ENCODE peak calls at places on chromosome 10, in six cellular contexts. W is tibial nerve, T is iPS DF 6.9, J is choroid plexus epithelial cell, O is GM23248, F is heart right ventricle. C is an unnamed sample.

GRCh38 chr10:102744374-102745051 is 765 bp downstream of the WBP1L start:
- DNase-seq in T (no peak), W (no peak), F (no peak), J (peak; percentile 30), O (peak; percentile 68), C (peak; percentile 79)

GRCh38 chr10:3471927-3472704 is 299.5 kb upstream of the PITRM1 start:
- DNase-seq in J (no peak), T (no peak), F (no peak), W (no peak), O (peak; percentile 53), C (no peak)

GRCh38 chr10:35136263-35136815 is 9.7 kb downstream of the CREM start:
- DNase-seq in O (no peak), F (no peak), J (no peak), T (no peak), W (no peak), C (no peak)

GRCh38 chr10:87547734-87548311 is 43.1 kb downstream of the MINPP1 start:
- DNase-seq in F (no peak), O (peak; percentile 91), J (peak; percentile 86), W (no peak), T (no peak), C (no peak)

GRCh38 chr10:11147723-11148122 is 130.1 kb downstream of the CELF2 start:
- DNase-seq in T (no peak), W (no peak), O (no peak), J (no peak), F (no peak), C (no peak)

GRCh38 chr10:114876602-114877300 is 55.2 kb downstream of the FHIP2A start:
- DNase-seq in W (peak; percentile 46), F (peak; percentile 64), J (peak; percentile 82), O (peak; percentile 82), T (peak; percentile 83), C (peak; percentile 73)

GRCh38 chr10:32386623-32387022 is 39.7 kb upstream of the EPC1 start:
- DNase-seq in O (no peak), W (no peak), F (no peak), J (peak; percentile 65), T (no peak), C (no peak)

GRCh38 chr10:49080071-49080470 is 35.3 kb downstream of the VSTM4 start:
- DNase-seq in O (peak; percentile 38), T (no peak), F (no peak), W (peak; percentile 27), J (peak; percentile 87), C (peak; percentile 47)

GRCh38 chr10:123240776-123241175 is 86.6 kb downstream of the BUB3 start:
- DNase-seq in F (no peak), O (no peak), W (no peak), J (no peak), T (no peak), C (no peak)

GRCh38 chr10:97332586-97333350 is 1.8 kb downstream of the FRAT2 start:
- DNase-seq in F (peak; percentile 62), J (peak; percentile 85), W (peak; percentile 12), T (no peak), O (peak; percentile 90), C (peak; percentile 50)

GRCh38 chr10:75395955-75396860 is 5.4 kb downstream of the ZNF503 start:
- DNase-seq in W (no peak), O (peak; percentile 57), T (no peak), F (no peak), J (no peak), C (no peak)

GRCh38 chr10:101817542-101818118 is 614 bp downstream of the OGA start:
- DNase-seq in F (peak; percentile 90), T (no peak), W (peak; percentile 91), J (peak; percentile 98), O (peak; percentile 97), C (peak; percentile 97)

GRCh38 chr10:35907548-35907947 is 265.5 kb upstream of the FZD8 start:
- DNase-seq in W (no peak), O (no peak), J (no peak), T (no peak), F (no peak), C (no peak)

GRCh38 chr10:14489522-14490177 is 158.9 kb upstream of the FRMD4A start:
- DNase-seq in F (no peak), J (no peak), W (no peak), T (no peak), O (no peak), C (no peak)

GRCh38 chr10:119201233-119201632 is 6.1 kb upstream of the GRK5 start:
- DNase-seq in F (no peak), W (no peak), J (no peak), T (no peak), O (no peak), C (no peak)

GRCh38 chr10:7406712-7407333 is 4.0 kb downstream of the SFMBT2 start:
- DNase-seq in F (peak; percentile 66), W (no peak), O (no peak), T (no peak), J (no peak), C (no peak)

GRCh38 chr10:49131507-49132385 is 2.1 kb downstream of the FAM170B start:
- DNase-seq in J (no peak), W (no peak), T (no peak), O (no peak), F (peak; percentile 26), C (no peak)

GRCh38 chr10:46312953-46313352 is 26.2 kb downstream of the ANTXRL start:
- DNase-seq in W (no peak), T (no peak), O (no peak), J (no peak), F (no peak), C (peak; percentile 41)

GRCh38 chr10:87505366-87506113 is 847 bp downstream of the MINPP1 start:
- DNase-seq in T (no peak), W (no peak), J (peak; percentile 62), F (peak; percentile 34), O (peak; percentile 87), C (peak; percentile 29)

GRCh38 chr10:127151541-127151940 is 44.9 kb downstream of the INSYN2A start:
- DNase-seq in W (no peak), F (no peak), T (no peak), J (peak; percentile 22), O (peak; percentile 26), C (no peak)

GRCh38 chr10:76122056-76122455 is 690.6 kb downstream of the LRMDA start:
- DNase-seq in O (no peak), J (no peak), W (no peak), T (no peak), F (no peak), C (no peak)

GRCh38 chr10:117543245-117543998 is 876 bp downstream of the EMX2 start:
- DNase-seq in J (no peak), O (peak; percentile 82), T (no peak), F (no peak), W (no peak), C (peak; percentile 82)

GRCh38 chr10:8182841-8183240 is 128.4 kb downstream of the GATA3 start:
- DNase-seq in W (no peak), F (no peak), J (no peak), T (no peak), O (no peak), C (no peak)

GRCh38 chr10:68172324-68172723 is 59.6 kb downstream of the ATOH7 start:
- DNase-seq in F (no peak), W (no peak), T (no peak), O (no peak), J (no peak), C (no peak)
- H3K4me3 ChIP-seq in F (no peak overlapping the region), W (no peak overlapping the region), T (no peak overlapping the region), O (no peak overlapping the region), J (no peak overlapping the region), C (no peak overlapping the region)

DNA sequence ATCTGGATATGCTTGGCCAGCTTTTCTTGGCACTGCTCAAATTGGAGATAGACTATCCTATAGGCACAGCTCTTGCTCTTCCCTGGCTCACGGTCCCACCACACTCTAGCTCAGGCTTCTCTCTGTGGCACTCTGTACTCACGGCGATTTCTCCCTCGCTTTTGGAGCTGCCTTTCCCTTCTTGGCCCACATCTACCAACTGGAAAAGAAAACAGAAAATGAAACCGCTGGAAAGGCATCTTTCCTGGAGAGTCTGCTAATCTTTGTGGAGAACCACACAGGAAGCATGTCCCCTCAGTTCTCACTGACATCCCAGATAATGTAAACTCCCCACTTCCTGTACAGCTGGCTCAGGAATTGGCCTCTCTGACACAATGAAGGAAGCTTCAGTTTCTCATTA is 210.0 kb downstream of the JCAD start:
- DNase-seq in J (peak; percentile 83), F (peak; percentile 55), T (no peak), O (peak; percentile 49), W (no peak), C (no peak)
- H3K4me3 ChIP-seq in J (peak overlapping the region; percentile 38), F (no peak overlapping the region), T (no peak overlapping the region), O (peak overlapping the region; percentile 64), W (no peak overlapping the region), C (peak overlapping the region; percentile 28)

GRCh38 chr10:132446661-132447445 is 49.9 kb downstream of the PWWP2B start:
- DNase-seq in O (peak; percentile 57), F (no peak), J (peak; percentile 66), W (no peak), T (no peak), C (no peak)
- H3K4me3 ChIP-seq in O (no peak overlapping the region), F (no peak overlapping the region), J (no peak overlapping the region), W (no peak overlapping the region), T (no peak overlapping the region), C (no peak overlapping the region)

GRCh38 chr10:95657250-95657649 is 739 bp upstream of the ALDH18A1 start:
- DNase-seq in T (no peak), O (no peak), J (no peak), W (no peak), F (no peak), C (no peak)
- H3K4me3 ChIP-seq in T (no peak overlapping the region), O (peak overlapping the region; percentile 95), J (peak overlapping the region; percentile 92), W (no peak overlapping the region), F (no peak overlapping the region), C (peak overlapping the region; percentile 88)

GRCh38 chr10:72175166-72175565 is 40.6 kb upstream of the ANAPC16 start:
- DNase-seq in O (peak; percentile 77), W (no peak), T (no peak), J (peak; percentile 53), F (no peak), C (no peak)
- H3K4me3 ChIP-seq in O (no peak overlapping the region), W (no peak overlapping the region), T (no peak overlapping the region), J (no peak overlapping the region), F (no peak overlapping the region), C (no peak overlapping the region)

GRCh38 chr10:61897671-61898434 is 3.6 kb upstream of the ARID5B start:
- DNase-seq in F (peak; percentile 38), J (peak; percentile 75), O (peak; percentile 78), T (no peak), W (peak; percentile 48), C (no peak)
- H3K4me3 ChIP-seq in F (peak overlapping the region; percentile 30), J (peak overlapping the region; percentile 52), O (peak overlapping the region; percentile 68), T (peak overlapping the region; percentile 38), W (peak overlapping the region; percentile 26), C (peak overlapping the region; percentile 38)